ENCODE peak calls at places on chromosomes 11 and 22, in four cellular contexts. Q is HepG2, A is H1, E is HCT116. P is an unnamed sample.

GRCh38 chr22:23553922-23554870 is 25.9 kb downstream of the IGLL1 start:
- DNase-seq in Q (no peak), A (no peak), E (no peak), P (no peak)

GRCh38 chr11:6925007-6925577 is 1.1 kb upstream of the ZNF215 start:
- DNase-seq in Q (no peak), A (no peak), E (no peak), P (no peak)

GRCh38 chr11:10309163-10310093 is 4.6 kb downstream of the ADM start:
- DNase-seq in Q (peak; percentile 74), A (no peak), E (peak; percentile 83), P (peak; percentile 49)

GRCh38 chr11:62794201-62794775 is 2.5 kb upstream of the TMEM223 start:
- DNase-seq in Q (no peak), A (no peak), E (no peak), P (no peak)

GRCh38 chr11:111376453-111376871 is 2.6 kb downstream of the POU2AF1 start:
- DNase-seq in Q (no peak), A (no peak), E (no peak), P (no peak)

GRCh38 chr22:49519117-49519737 is 308.4 kb downstream of the BRD1 start:
- DNase-seq in Q (no peak), A (no peak), E (no peak), P (no peak)

GRCh38 chr11:131957891-131958290 is 587.5 kb downstream of the NTM start:
- DNase-seq in Q (no peak), A (no peak), E (no peak), P (no peak)

GRCh38 chr11:121514401-121514981 is 61.7 kb upstream of the SORL1-AS1 start:
- DNase-seq in Q (no peak), A (no peak), E (no peak), P (no peak)

GRCh38 chr11:1557904-1558831 is 13.9 kb downstream of the DUSP8 start:
- DNase-seq in Q (no peak), A (no peak), E (no peak), P (no peak)

GRCh38 chr11:83194284-83195175 is 1.0 kb downstream of the ANKRD42 start:
- DNase-seq in Q (peak; percentile 38), A (no peak), E (no peak), P (peak; percentile 70)

GRCh38 chr11:121071456-121072236 is 29.4 kb upstream of the TECTA start:
- DNase-seq in Q (peak; percentile 70), A (peak; percentile 7), E (no peak), P (no peak)

GRCh38 chr11:10597877-10598341 is 29.4 kb upstream of the LYVE1 start:
- DNase-seq in Q (no peak), A (no peak), E (no peak), P (no peak)

GRCh38 chr22:47351836-47352579 is 589.6 kb downstream of the TBC1D22A start:
- DNase-seq in Q (no peak), A (no peak), E (no peak), P (no peak)

GRCh38 chr22:39306456-39307361 is 12.7 kb downstream of the RPL3 start:
- DNase-seq in Q (no peak), A (no peak), E (no peak), P (peak; percentile 60)

GRCh38 chr22:21866821-21867527 is 471 bp downstream of the MAPK1 start:
- DNase-seq in Q (no peak), A (no peak), E (no peak), P (peak; percentile 98)

GRCh38 chr11:7098235-7098832 is 9.5 kb downstream of the RBMXL2 start:
- DNase-seq in Q (peak; percentile 49), A (no peak), E (peak; percentile 50), P (peak; percentile 67)

GRCh38 chr11:803770-804598 is 1.0 kb downstream of the PIDD1 start:
- DNase-seq in Q (no peak), A (no peak), E (no peak), P (no peak)

GRCh38 chr11:9823887-9824385 is 160.1 kb downstream of the SWAP70 start:
- DNase-seq in Q (no peak), A (no peak), E (no peak), P (no peak)

GRCh38 chr11:68322031-68322388 is 9.6 kb downstream of the LRP5 start:
- DNase-seq in Q (no peak), A (no peak), E (no peak), P (no peak)

GRCh38 chr22:38469306-38469781 is 1.4 kb downstream of the KDELR3 start:
- DNase-seq in Q (no peak), A (no peak), E (no peak), P (no peak)

GRCh38 chr22:46390652-46391301 is 55.3 kb downstream of the TRMU start:
- DNase-seq in Q (peak; percentile 64), A (no peak), E (no peak), P (peak; percentile 56)

GRCh38 chr11:78961938-78962701 is 387.5 kb upstream of the NARS2 start:
- DNase-seq in Q (no peak), A (no peak), E (no peak), P (peak; percentile 43)

GRCh38 chr22:28560005-28560742 is 119.5 kb downstream of the TTC28 start:
- DNase-seq in Q (no peak), A (no peak), E (no peak), P (peak; percentile 78)

GRCh38 chr22:38218661-38219331 is 17.0 kb downstream of the MAFF start:
- DNase-seq in Q (peak; percentile 76), A (peak; percentile 76), E (peak; percentile 75), P (no peak)

GRCh38 chr22:17965538-17966402 is 58.6 kb downstream of the MICAL3 start:
- DNase-seq in Q (no peak), A (no peak), E (no peak), P (peak; percentile 55)

GRCh38 chr11:96961931-96962330 is 572.1 kb downstream of the JRKL start:
- DNase-seq in Q (no peak), A (no peak), E (no peak), P (no peak)

GRCh38 chr22:28815101-28815500 is 14.7 kb upstream of the XBP1 start:
- DNase-seq in Q (no peak), A (no peak), E (no peak), P (no peak)

GRCh38 chr11:134155946-134156865 is 67.6 kb downstream of the NCAPD3 start:
- DNase-seq in Q (no peak), A (no peak), E (no peak), P (no peak)

GRCh38 chr22:43226368-43226979 is 39.5 kb upstream of the TTLL12 start:
- DNase-seq in Q (peak; percentile 23), A (peak; percentile 51), E (no peak), P (no peak)

GRCh38 chr11:13384837-13385417 is 78.1 kb downstream of the BTBD10 start:
- DNase-seq in Q (peak; percentile 25), A (peak; percentile 15), E (peak; percentile 23), P (peak; percentile 48)

GRCh38 chr11:2708151-2708581 is 8.4 kb upstream of the KCNQ1OT1 start:
- DNase-seq in Q (no peak), A (no peak), E (no peak), P (no peak)

GRCh38 chr11:76615950-76616349 is 54.6 kb downstream of the LRRC32 start:
- DNase-seq in Q (no peak), A (no peak), E (no peak), P (no peak)

DNA sequence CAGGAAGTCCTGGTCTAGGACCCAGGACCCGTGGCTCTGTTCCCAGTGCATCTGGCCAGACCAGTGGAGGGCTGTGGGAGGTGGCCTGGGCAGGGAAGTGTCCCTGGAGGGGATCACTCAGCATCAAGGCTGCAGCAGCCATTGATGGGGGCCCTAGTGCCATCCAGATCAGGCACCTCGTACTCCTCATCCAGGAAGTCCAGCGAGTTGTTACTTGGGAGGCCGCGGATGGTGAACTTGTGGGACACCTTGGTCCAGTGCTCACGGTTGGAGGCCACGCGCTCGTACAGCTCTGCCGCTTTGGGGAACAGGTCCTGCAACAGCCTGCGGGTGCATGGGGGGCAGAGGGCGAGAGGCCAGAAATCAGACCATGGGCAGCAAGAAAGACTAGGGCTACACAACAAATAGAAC is 96.9 kb downstream of the PDE2A start:
- DNase-seq in Q (no peak), A (no peak), E (no peak), P (no peak)
- TF ChIP-seq FOSL1 in Q (no peak), A (no peak), E (no peak), P (no peak)

GRCh38 chr11:67030976-67031375 is 8.0 kb downstream of the SYT12 start:
- DNase-seq in Q (no peak), A (no peak), E (no peak), P (no peak)

GRCh38 chr11:67034350-67034749 is 11.4 kb downstream of the SYT12 start:
- DNase-seq in Q (no peak), A (no peak), E (no peak), P (no peak)

GRCh38 chr11:67032830-67033555 is 10.1 kb downstream of the SYT12 start:
- DNase-seq in Q (no peak), A (no peak), E (no peak), P (no peak)

GRCh38 chr11:67031791-67032561 is 9.0 kb downstream of the SYT12 start:
- DNase-seq in Q (no peak), A (no peak), E (no peak), P (no peak)

GRCh38 chr11:67033661-67034166 is 10.8 kb downstream of the SYT12 start:
- DNase-seq in Q (no peak), A (no peak), E (no peak), P (no peak)
- TF ChIP-seq FOSL1 in Q (no peak), A (no peak), E (no peak), P (no peak)

GRCh38 chr11:107848345-107848744 is 10.2 kb downstream of the SLC35F2 start:
- DNase-seq in Q (no peak), A (no peak), E (no peak), P (no peak)

GRCh38 chr11:107840120-107840479 is 18.5 kb downstream of the SLC35F2 start:
- DNase-seq in Q (no peak), A (no peak), E (no peak), P (no peak)

GRCh38 chr11:107849791-107850190 is 8.8 kb downstream of the SLC35F2 start:
- DNase-seq in Q (no peak), A (no peak), E (no peak), P (no peak)

GRCh38 chr11:107844041-107844440 is 14.5 kb downstream of the SLC35F2 start:
- DNase-seq in Q (no peak), A (no peak), E (no peak), P (no peak)
- TF ChIP-seq FOSL1 in Q (no peak), A (no peak), E (no peak), P (no peak)

GRCh38 chr11:119692547-119692834 is 36.5 kb downstream of the NECTIN1 start:
- DNase-seq in Q (no peak), A (no peak), E (no peak), P (no peak)

GRCh38 chr11:119693253-119693815 is 35.7 kb downstream of the NECTIN1 start:
- DNase-seq in Q (no peak), A (no peak), E (no peak), P (no peak)

GRCh38 chr11:119696378-119697157 is 32.4 kb downstream of the NECTIN1 start:
- DNase-seq in Q (no peak), A (no peak), E (no peak), P (peak; percentile 21)

GRCh38 chr11:119691701-119692546 is 37.1 kb downstream of the NECTIN1 start:
- DNase-seq in Q (no peak), A (no peak), E (no peak), P (no peak)

DNA sequence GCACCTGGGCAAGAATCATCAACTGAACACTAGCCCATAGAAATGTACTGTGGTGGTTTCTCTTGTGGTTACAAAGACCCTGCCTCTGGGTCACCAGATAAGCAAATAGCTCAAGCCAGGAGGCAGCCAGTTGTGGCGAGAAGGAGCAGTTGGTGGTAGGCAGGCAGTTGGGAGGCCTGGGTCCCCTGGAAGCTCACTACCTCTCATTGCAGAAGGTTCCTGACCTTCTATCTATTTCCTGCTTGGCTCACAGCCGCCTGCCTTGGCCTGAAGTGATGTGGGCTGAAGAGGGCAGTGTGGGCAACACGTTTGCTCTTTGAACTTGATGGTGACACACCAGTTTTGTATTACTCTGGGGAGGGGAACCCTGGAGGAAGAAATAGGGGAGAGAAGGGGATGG is 34.7 kb downstream of the NECTIN1 start:
- DNase-seq in Q (peak; percentile 72), A (no peak), E (no peak), P (no peak)
- TF ChIP-seq FOSL1 in Q (no peak), A (no peak), E (no peak), P (no peak)